ENCODE peak calls at places on chromosomes 13 and 19, in seven cellular contexts. One of them, this sample, is unnamed.

GRCh38 chr13:83386609-83387008 is 495.7 kb downstream of the SLITRK1 start:
- DNase-seq in mucosa of descending colon: no peak
- DNase-seq in choroid plexus epithelial cell: peak
- DNase-seq in IMR-90: peak
- DNase-seq in substantia nigra: no peak
- DNase-seq in nucleus accumbens: no peak
- DNase-seq in activated CD4-positive, alpha-beta T cell treated with anti-CD3 and anti-CD28 coated beads for 4 hours: no peak
- DNase-seq in this sample: no peak

GRCh38 chr13:112741185-112741755 is 51.4 kb downstream of the ATP11A start:
- DNase-seq in activated CD4-positive, alpha-beta T cell treated with anti-CD3 and anti-CD28 coated beads for 4 hours: no peak
- DNase-seq in choroid plexus epithelial cell: no peak
- DNase-seq in nucleus accumbens: no peak
- DNase-seq in IMR-90: no peak
- DNase-seq in substantia nigra: no peak
- DNase-seq in mucosa of descending colon: no peak
- DNase-seq in this sample: no peak

GRCh38 chr19:45693168-45693788 is 812 bp downstream of the QPCTL start:
- DNase-seq in IMR-90: peak
- DNase-seq in mucosa of descending colon: peak
- DNase-seq in choroid plexus epithelial cell: peak
- DNase-seq in nucleus accumbens: no peak
- DNase-seq in substantia nigra: peak
- DNase-seq in activated CD4-positive, alpha-beta T cell treated with anti-CD3 and anti-CD28 coated beads for 4 hours: peak
- DNase-seq in this sample: peak

GRCh38 chr19:18543814-18544475 is 572 bp upstream of the FKBP8 start:
- DNase-seq in substantia nigra: no peak
- DNase-seq in IMR-90: peak
- DNase-seq in activated CD4-positive, alpha-beta T cell treated with anti-CD3 and anti-CD28 coated beads for 4 hours: peak
- DNase-seq in nucleus accumbens: no peak
- DNase-seq in mucosa of descending colon: peak
- DNase-seq in choroid plexus epithelial cell: peak
- DNase-seq in this sample: peak

GRCh38 chr19:44539991-44540390 is 10.5 kb upstream of the CEACAM20 start:
- DNase-seq in IMR-90: no peak
- DNase-seq in substantia nigra: no peak
- DNase-seq in activated CD4-positive, alpha-beta T cell treated with anti-CD3 and anti-CD28 coated beads for 4 hours: no peak
- DNase-seq in nucleus accumbens: no peak
- DNase-seq in mucosa of descending colon: no peak
- DNase-seq in choroid plexus epithelial cell: no peak
- DNase-seq in this sample: no peak

GRCh38 chr13:76837811-76838210 is 48.4 kb downstream of the KCTD12 start:
- DNase-seq in activated CD4-positive, alpha-beta T cell treated with anti-CD3 and anti-CD28 coated beads for 4 hours: no peak
- DNase-seq in nucleus accumbens: no peak
- DNase-seq in substantia nigra: no peak
- DNase-seq in IMR-90: peak
- DNase-seq in mucosa of descending colon: no peak
- DNase-seq in choroid plexus epithelial cell: peak
- DNase-seq in this sample: no peak

GRCh38 chr13:48268019-48268418 is 35.0 kb downstream of the ITM2B start:
- DNase-seq in nucleus accumbens: no peak
- DNase-seq in mucosa of descending colon: no peak
- DNase-seq in substantia nigra: no peak
- DNase-seq in choroid plexus epithelial cell: no peak
- DNase-seq in IMR-90: no peak
- DNase-seq in activated CD4-positive, alpha-beta T cell treated with anti-CD3 and anti-CD28 coated beads for 4 hours: no peak
- DNase-seq in this sample: no peak

GRCh38 chr19:13058951-13059660 is 43.6 kb downstream of the LYL1 start:
- DNase-seq in nucleus accumbens: no peak
- DNase-seq in mucosa of descending colon: no peak
- DNase-seq in substantia nigra: no peak
- DNase-seq in choroid plexus epithelial cell: no peak
- DNase-seq in activated CD4-positive, alpha-beta T cell treated with anti-CD3 and anti-CD28 coated beads for 4 hours: no peak
- DNase-seq in IMR-90: no peak
- DNase-seq in this sample: no peak

GRCh38 chr13:45133396-45134118 is 13.2 kb downstream of the GTF2F2 start:
- DNase-seq in substantia nigra: no peak
- DNase-seq in nucleus accumbens: no peak
- DNase-seq in IMR-90: no peak
- DNase-seq in mucosa of descending colon: no peak
- DNase-seq in choroid plexus epithelial cell: no peak
- DNase-seq in activated CD4-positive, alpha-beta T cell treated with anti-CD3 and anti-CD28 coated beads for 4 hours: no peak
- DNase-seq in this sample: no peak

GRCh38 chr13:32409561-32410440 is 18.1 kb downstream of the N4BP2L1 start:
- DNase-seq in substantia nigra: peak
- DNase-seq in mucosa of descending colon: no peak
- DNase-seq in activated CD4-positive, alpha-beta T cell treated with anti-CD3 and anti-CD28 coated beads for 4 hours: no peak
- DNase-seq in nucleus accumbens: no peak
- DNase-seq in IMR-90: peak
- DNase-seq in choroid plexus epithelial cell: peak
- DNase-seq in this sample: no peak

GRCh38 chr19:39246951-39247669 is 1.5 kb downstream of the IFNL4 start:
- DNase-seq in substantia nigra: no peak
- DNase-seq in IMR-90: no peak
- DNase-seq in nucleus accumbens: no peak
- DNase-seq in activated CD4-positive, alpha-beta T cell treated with anti-CD3 and anti-CD28 coated beads for 4 hours: peak
- DNase-seq in choroid plexus epithelial cell: peak
- DNase-seq in mucosa of descending colon: peak
- DNase-seq in this sample: no peak

GRCh38 chr19:4791183-4792018 is at the start of gene FEM1A:
- DNase-seq in IMR-90: peak
- DNase-seq in activated CD4-positive, alpha-beta T cell treated with anti-CD3 and anti-CD28 coated beads for 4 hours: peak
- DNase-seq in mucosa of descending colon: peak
- DNase-seq in choroid plexus epithelial cell: peak
- DNase-seq in nucleus accumbens: peak
- DNase-seq in substantia nigra: peak
- DNase-seq in this sample: peak

GRCh38 chr13:22027561-22027960 is 356.7 kb downstream of the FGF9 start:
- DNase-seq in substantia nigra: no peak
- DNase-seq in activated CD4-positive, alpha-beta T cell treated with anti-CD3 and anti-CD28 coated beads for 4 hours: no peak
- DNase-seq in choroid plexus epithelial cell: no peak
- DNase-seq in mucosa of descending colon: no peak
- DNase-seq in nucleus accumbens: no peak
- DNase-seq in IMR-90: no peak
- DNase-seq in this sample: no peak

GRCh38 chr13:54859827-54860226 is 1831.2 kb downstream of the OLFM4 start:
- DNase-seq in IMR-90: no peak
- DNase-seq in choroid plexus epithelial cell: no peak
- DNase-seq in activated CD4-positive, alpha-beta T cell treated with anti-CD3 and anti-CD28 coated beads for 4 hours: no peak
- DNase-seq in nucleus accumbens: no peak
- DNase-seq in mucosa of descending colon: no peak
- DNase-seq in substantia nigra: no peak
- DNase-seq in this sample: peak

GRCh38 chr19:35134601-35135091 is at the start of gene LGI4:
- DNase-seq in IMR-90: no peak
- DNase-seq in choroid plexus epithelial cell: no peak
- DNase-seq in nucleus accumbens: no peak
- DNase-seq in activated CD4-positive, alpha-beta T cell treated with anti-CD3 and anti-CD28 coated beads for 4 hours: no peak
- DNase-seq in substantia nigra: no peak
- DNase-seq in mucosa of descending colon: peak
- DNase-seq in this sample: no peak

GRCh38 chr13:61286148-61286745 is 129.4 kb downstream of the PCDH20 start:
- DNase-seq in nucleus accumbens: no peak
- DNase-seq in activated CD4-positive, alpha-beta T cell treated with anti-CD3 and anti-CD28 coated beads for 4 hours: no peak
- DNase-seq in choroid plexus epithelial cell: no peak
- DNase-seq in IMR-90: no peak
- DNase-seq in mucosa of descending colon: no peak
- DNase-seq in substantia nigra: no peak
- DNase-seq in this sample: no peak

GRCh38 chr13:42892760-42893159 is 99.3 kb downstream of the EPSTI1 start:
- DNase-seq in nucleus accumbens: no peak
- DNase-seq in activated CD4-positive, alpha-beta T cell treated with anti-CD3 and anti-CD28 coated beads for 4 hours: no peak
- DNase-seq in IMR-90: peak
- DNase-seq in mucosa of descending colon: no peak
- DNase-seq in substantia nigra: no peak
- DNase-seq in choroid plexus epithelial cell: peak
- DNase-seq in this sample: peak

GRCh38 chr13:105579821-105580707 is 955.4 kb downstream of the EFNB2 start:
- DNase-seq in activated CD4-positive, alpha-beta T cell treated with anti-CD3 and anti-CD28 coated beads for 4 hours: no peak
- DNase-seq in nucleus accumbens: no peak
- DNase-seq in IMR-90: no peak
- DNase-seq in substantia nigra: no peak
- DNase-seq in mucosa of descending colon: no peak
- DNase-seq in choroid plexus epithelial cell: no peak
- DNase-seq in this sample: peak

GRCh38 chr13:105139380-105140285 is 1395.8 kb downstream of the EFNB2 start:
- DNase-seq in substantia nigra: no peak
- DNase-seq in nucleus accumbens: no peak
- DNase-seq in mucosa of descending colon: peak
- DNase-seq in IMR-90: peak
- DNase-seq in activated CD4-positive, alpha-beta T cell treated with anti-CD3 and anti-CD28 coated beads for 4 hours: peak
- DNase-seq in choroid plexus epithelial cell: peak
- DNase-seq in this sample: no peak

GRCh38 chr13:43369319-43369718 is 345.9 kb downstream of the DNAJC15 start:
- DNase-seq in nucleus accumbens: no peak
- DNase-seq in activated CD4-positive, alpha-beta T cell treated with anti-CD3 and anti-CD28 coated beads for 4 hours: no peak
- DNase-seq in mucosa of descending colon: no peak
- DNase-seq in choroid plexus epithelial cell: no peak
- DNase-seq in substantia nigra: no peak
- DNase-seq in IMR-90: no peak
- DNase-seq in this sample: no peak